ENCODE peak calls at places on chromosomes 6 and 20, in seven cellular contexts. B is EL; S is CD8-positive, alpha-beta memory T cell; G is psoas muscle; Q is activated CD4-positive, alpha-beta T cell treated with anti-CD3 and anti-CD28 coated beads, Interleukin-2, amount 50 U/mL, for 1 hour; R is HFFc6; H is pons. M is an unnamed sample.

GRCh38 chr6:37204014-37204751 is 34.2 kb downstream of the PIM1 start:
- DNase-seq in R (no peak), S (no peak), Q (no peak), G (no peak), H (no peak), B (peak; percentile 41), M (no peak)

GRCh38 chr6:97246842-97247241 is 36.2 kb downstream of the MMS22L start:
- DNase-seq in H (no peak), S (no peak), R (no peak), G (no peak), Q (no peak), B (no peak), M (no peak)

GRCh38 chr20:57928181-57928967 is 218.6 kb upstream of the PMEPA1 start:
- DNase-seq in Q (no peak), R (peak; percentile 68), G (no peak), S (no peak), H (no peak), B (peak; percentile 59), M (no peak)

GRCh38 chr6:165010556-165011535 is 298.6 kb downstream of the C6orf118 start:
- DNase-seq in Q (no peak), H (no peak), B (no peak), S (no peak), G (no peak), R (no peak), M (no peak)

GRCh38 chr20:18266282-18266681 is 22.0 kb upstream of the ZNF133 start:
- DNase-seq in H (no peak), R (no peak), B (no peak), G (no peak), S (no peak), Q (no peak), M (no peak)

GRCh38 chr6:144321839-144322591 is 36.9 kb downstream of the UTRN start:
- DNase-seq in H (no peak), B (peak; percentile 77), R (peak; percentile 53), Q (no peak), S (no peak), G (no peak), M (no peak)

GRCh38 chr6:14135865-14136539 is 18.4 kb downstream of the CD83 start:
- DNase-seq in B (no peak), S (no peak), Q (no peak), H (peak; percentile 48), R (no peak), G (no peak), M (no peak)

GRCh38 chr6:118739976-118740771 is 88.8 kb upstream of the CEP85L start:
- DNase-seq in Q (no peak), H (no peak), R (peak; percentile 26), S (no peak), G (no peak), B (peak; percentile 20), M (no peak)

GRCh38 chr6:70108230-70108629 is 194.7 kb downstream of the COL9A1 start:
- DNase-seq in Q (no peak), G (no peak), R (peak; percentile 30), S (no peak), B (peak; percentile 29), H (peak; percentile 72), M (no peak)

GRCh38 chr20:38159539-38159938 is 5.5 kb downstream of the TGM2 start:
- DNase-seq in B (no peak), H (no peak), S (no peak), G (no peak), R (no peak), Q (no peak), M (no peak)

GRCh38 chr20:1894471-1894950 is 696 bp upstream of the SIRPA start:
- DNase-seq in S (no peak), G (peak; percentile 85), B (peak; percentile 71), Q (no peak), H (no peak), R (peak; percentile 44), M (no peak)

GRCh38 chr6:42929928-42930360 is 664 bp downstream of the CNPY3 start:
- DNase-seq in S (peak; percentile 46), B (peak; percentile 84), H (peak; percentile 86), G (no peak), R (peak; percentile 77), Q (peak; percentile 43), M (no peak)

GRCh38 chr6:128209771-128210170 is 308.9 kb upstream of the THEMIS start:
- DNase-seq in R (peak; percentile 58), B (peak; percentile 90), H (no peak), Q (no peak), S (no peak), G (no peak), M (no peak)

GRCh38 chr6:88220493-88220892 is 54.3 kb upstream of the CNR1 start:
- DNase-seq in Q (no peak), H (no peak), R (no peak), S (no peak), B (peak; percentile 2), G (no peak), M (no peak)

GRCh38 chr6:30820196-30820595 is 64.1 kb upstream of the DDR1 start:
- DNase-seq in S (no peak), R (peak; percentile 74), B (peak; percentile 81), H (no peak), Q (no peak), G (peak; percentile 72), M (peak; percentile 81)

GRCh38 chr6:133837801-133838349 is 51.0 kb upstream of the TCF21 start:
- DNase-seq in S (peak; percentile 57), B (peak; percentile 9), H (no peak), G (peak; percentile 59), Q (peak; percentile 49), R (no peak), M (peak; percentile 88)

GRCh38 chr20:6767536-6768227 is at the start of gene BMP2:
- DNase-seq in R (no peak), Q (no peak), B (peak; percentile 40), S (no peak), H (peak; percentile 20), G (peak; percentile 74), M (no peak)

GRCh38 chr20:18904192-18904591 is 90.6 kb downstream of the SCP2D1 start:
- DNase-seq in H (no peak), Q (no peak), S (no peak), R (no peak), G (no peak), B (no peak), M (no peak)

GRCh38 chr6:164640946-164641345 is 668.5 kb downstream of the C6orf118 start:
- DNase-seq in G (no peak), H (peak; percentile 46), R (no peak), B (no peak), Q (no peak), S (no peak), M (no peak)